ENCODE peak calls at places on chromosomes 3 and 15, in nine cellular contexts. One of them, this sample, is unnamed.

GRCh38 chr3:130820976-130821375 is 72.9 kb upstream of the ATP2C1 start:
- DNase-seq in A549: peak
- DNase-seq in HCT116: peak
- DNase-seq in sigmoid colon: no peak
- DNase-seq in fibroblast of lung: peak
- DNase-seq in effector memory CD4-positive, alpha-beta T cell: no peak
- DNase-seq in lung: peak
- DNase-seq in hepatocyte: peak
- DNase-seq in cardiac muscle cell: peak
- DNase-seq in this sample: peak

GRCh38 chr3:119401502-119402440 is 61.6 kb downstream of the TMEM39A start:
- DNase-seq in A549: no peak
- DNase-seq in HCT116: no peak
- DNase-seq in sigmoid colon: no peak
- DNase-seq in fibroblast of lung: no peak
- DNase-seq in effector memory CD4-positive, alpha-beta T cell: no peak
- DNase-seq in lung: no peak
- DNase-seq in hepatocyte: no peak
- DNase-seq in cardiac muscle cell: no peak
- DNase-seq in this sample: no peak

GRCh38 chr15:39579487-39580116 is 1.3 kb upstream of the THBS1 start:
- DNase-seq in A549: peak
- DNase-seq in HCT116: peak
- DNase-seq in sigmoid colon: peak
- DNase-seq in fibroblast of lung: peak
- DNase-seq in effector memory CD4-positive, alpha-beta T cell: no peak
- DNase-seq in lung: peak
- DNase-seq in hepatocyte: peak
- DNase-seq in cardiac muscle cell: peak
- DNase-seq in this sample: peak

GRCh38 chr3:186790261-186790981 is 7.0 kb downstream of the EIF4A2 start:
- DNase-seq in A549: peak
- DNase-seq in HCT116: no peak
- DNase-seq in sigmoid colon: no peak
- DNase-seq in fibroblast of lung: peak
- DNase-seq in effector memory CD4-positive, alpha-beta T cell: no peak
- DNase-seq in lung: no peak
- DNase-seq in hepatocyte: no peak
- DNase-seq in cardiac muscle cell: peak
- DNase-seq in this sample: no peak

GRCh38 chr15:58742424-58743160 is 6.9 kb downstream of the ADAM10 start:
- DNase-seq in A549: no peak
- DNase-seq in HCT116: no peak
- DNase-seq in sigmoid colon: no peak
- DNase-seq in fibroblast of lung: peak
- DNase-seq in effector memory CD4-positive, alpha-beta T cell: no peak
- DNase-seq in lung: no peak
- DNase-seq in hepatocyte: no peak
- DNase-seq in cardiac muscle cell: peak
- DNase-seq in this sample: no peak

GRCh38 chr3:129793947-129794318 is 99.6 kb downstream of the TMCC1 start:
- DNase-seq in A549: no peak
- DNase-seq in HCT116: no peak
- DNase-seq in sigmoid colon: no peak
- DNase-seq in fibroblast of lung: no peak
- DNase-seq in effector memory CD4-positive, alpha-beta T cell: no peak
- DNase-seq in lung: no peak
- DNase-seq in hepatocyte: peak
- DNase-seq in cardiac muscle cell: no peak
- DNase-seq in this sample: peak

GRCh38 chr3:16426665-16427064 is 86.8 kb downstream of the RFTN1 start:
- DNase-seq in A549: no peak
- DNase-seq in HCT116: no peak
- DNase-seq in sigmoid colon: no peak
- DNase-seq in fibroblast of lung: peak
- DNase-seq in effector memory CD4-positive, alpha-beta T cell: no peak
- DNase-seq in lung: no peak
- DNase-seq in hepatocyte: no peak
- DNase-seq in cardiac muscle cell: peak
- DNase-seq in this sample: no peak

GRCh38 chr15:89666147-89666857 is 11.0 kb upstream of the KIF7 start:
- DNase-seq in A549: no peak
- DNase-seq in HCT116: no peak
- DNase-seq in sigmoid colon: peak
- DNase-seq in fibroblast of lung: no peak
- DNase-seq in effector memory CD4-positive, alpha-beta T cell: no peak
- DNase-seq in lung: no peak
- DNase-seq in hepatocyte: no peak
- DNase-seq in cardiac muscle cell: no peak
- DNase-seq in this sample: no peak

GRCh38 chr15:68252925-68253534 is 23.5 kb upstream of the CLN6 start:
- DNase-seq in A549: peak
- DNase-seq in HCT116: peak
- DNase-seq in sigmoid colon: no peak
- DNase-seq in fibroblast of lung: peak
- DNase-seq in effector memory CD4-positive, alpha-beta T cell: no peak
- DNase-seq in lung: no peak
- DNase-seq in hepatocyte: peak
- DNase-seq in cardiac muscle cell: peak
- DNase-seq in this sample: peak

GRCh38 chr3:38138347-38139190 is at the start of gene MYD88:
- DNase-seq in A549: peak
- DNase-seq in HCT116: no peak
- DNase-seq in sigmoid colon: peak
- DNase-seq in fibroblast of lung: peak
- DNase-seq in effector memory CD4-positive, alpha-beta T cell: peak
- DNase-seq in lung: peak
- DNase-seq in hepatocyte: peak
- DNase-seq in cardiac muscle cell: peak
- DNase-seq in this sample: peak

GRCh38 chr3:27224197-27224596 is 145.0 kb downstream of the NEK10 start:
- DNase-seq in A549: no peak
- DNase-seq in HCT116: no peak
- DNase-seq in sigmoid colon: no peak
- DNase-seq in fibroblast of lung: no peak
- DNase-seq in effector memory CD4-positive, alpha-beta T cell: no peak
- DNase-seq in lung: no peak
- DNase-seq in hepatocyte: no peak
- DNase-seq in cardiac muscle cell: peak
- DNase-seq in this sample: no peak
- H3K27ac ChIP-seq in A549: no peak
- H3K27ac ChIP-seq in HCT116: no peak
- H3K27ac ChIP-seq in sigmoid colon: no peak
- H3K27ac ChIP-seq in fibroblast of lung: no peak
- H3K27ac ChIP-seq in effector memory CD4-positive, alpha-beta T cell: no peak
- H3K27ac ChIP-seq in lung: no peak
- H3K27ac ChIP-seq in hepatocyte: no peak
- H3K27ac ChIP-seq in cardiac muscle cell: no peak
- H3K27ac ChIP-seq in this sample: no peak

DNA sequence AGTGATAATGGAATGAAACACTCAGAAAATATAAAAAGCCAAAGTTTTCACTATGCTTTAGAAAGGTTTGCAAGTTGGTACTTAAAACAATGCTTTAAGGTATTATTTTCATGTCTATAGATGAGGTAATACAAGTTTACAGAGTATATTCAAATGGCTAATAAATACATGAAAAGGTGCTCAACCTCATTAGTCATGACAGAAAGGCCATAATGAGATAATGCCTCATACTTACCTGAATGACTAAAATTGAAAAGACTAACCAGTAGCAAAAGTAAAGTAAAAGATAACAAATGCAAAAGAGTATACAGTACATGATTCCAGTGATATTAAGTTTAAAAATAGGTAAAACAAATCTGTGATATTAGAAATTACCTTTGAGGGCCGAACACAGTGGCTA is 163.8 kb downstream of the SUCLG2 start:
- DNase-seq in A549: no peak
- DNase-seq in HCT116: no peak
- DNase-seq in sigmoid colon: no peak
- DNase-seq in fibroblast of lung: no peak
- DNase-seq in effector memory CD4-positive, alpha-beta T cell: no peak
- DNase-seq in lung: no peak
- DNase-seq in hepatocyte: no peak
- DNase-seq in cardiac muscle cell: no peak
- DNase-seq in this sample: no peak
- H3K27ac ChIP-seq in A549: no peak
- H3K27ac ChIP-seq in HCT116: no peak
- H3K27ac ChIP-seq in sigmoid colon: no peak
- H3K27ac ChIP-seq in fibroblast of lung: no peak
- H3K27ac ChIP-seq in effector memory CD4-positive, alpha-beta T cell: no peak
- H3K27ac ChIP-seq in lung: no peak
- H3K27ac ChIP-seq in hepatocyte: no peak
- H3K27ac ChIP-seq in cardiac muscle cell: no peak
- H3K27ac ChIP-seq in this sample: no peak

GRCh38 chr3:144590854-144591253 is 619.2 kb downstream of the DIPK2A start:
- DNase-seq in A549: peak
- DNase-seq in HCT116: no peak
- DNase-seq in sigmoid colon: no peak
- DNase-seq in fibroblast of lung: peak
- DNase-seq in effector memory CD4-positive, alpha-beta T cell: no peak
- DNase-seq in lung: no peak
- DNase-seq in hepatocyte: peak
- DNase-seq in cardiac muscle cell: peak
- DNase-seq in this sample: no peak
- H3K27ac ChIP-seq in A549: no peak
- H3K27ac ChIP-seq in HCT116: no peak
- H3K27ac ChIP-seq in sigmoid colon: no peak
- H3K27ac ChIP-seq in fibroblast of lung: peak
- H3K27ac ChIP-seq in effector memory CD4-positive, alpha-beta T cell: no peak
- H3K27ac ChIP-seq in lung: no peak
- H3K27ac ChIP-seq in hepatocyte: no peak
- H3K27ac ChIP-seq in cardiac muscle cell: no peak
- H3K27ac ChIP-seq in this sample: no peak

DNA sequence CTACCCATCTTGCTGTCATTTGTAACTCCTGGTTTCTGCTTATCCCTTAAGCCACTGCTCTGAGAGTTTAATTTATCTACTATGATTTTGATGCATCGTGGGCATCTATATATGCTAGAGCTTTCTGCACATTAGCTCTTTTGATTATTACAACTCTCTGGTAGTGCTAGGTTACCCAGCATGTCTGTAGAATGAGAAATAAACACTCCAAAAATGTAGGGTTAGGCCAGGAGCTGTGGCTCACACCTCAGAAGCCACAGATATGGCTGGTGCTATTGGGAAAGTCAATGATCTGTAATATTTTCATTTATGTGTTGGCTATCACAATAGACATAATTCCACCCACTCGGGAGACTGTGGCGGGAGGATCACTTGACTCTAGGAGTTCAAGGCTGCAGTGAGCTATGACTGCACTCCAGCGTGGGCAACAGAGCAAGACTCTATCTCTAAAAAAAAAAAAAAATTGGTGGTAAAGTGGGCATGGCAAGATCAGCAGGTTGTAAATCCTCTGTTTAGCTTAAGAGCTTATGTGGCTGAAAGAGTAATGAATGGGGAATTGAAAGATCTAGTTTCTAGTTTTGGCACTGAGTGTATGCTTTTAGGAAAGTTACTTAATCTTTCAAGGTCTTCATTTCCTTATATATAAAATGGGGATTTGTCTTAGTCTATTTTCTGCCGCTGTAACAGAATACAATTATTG is 6.2 kb downstream of the TIGIT start:
- DNase-seq in A549: no peak
- DNase-seq in HCT116: no peak
- DNase-seq in sigmoid colon: no peak
- DNase-seq in fibroblast of lung: no peak
- DNase-seq in effector memory CD4-positive, alpha-beta T cell: no peak
- DNase-seq in lung: no peak
- DNase-seq in hepatocyte: no peak
- DNase-seq in cardiac muscle cell: no peak
- DNase-seq in this sample: no peak
- H3K27ac ChIP-seq in A549: no peak
- H3K27ac ChIP-seq in HCT116: no peak
- H3K27ac ChIP-seq in sigmoid colon: no peak
- H3K27ac ChIP-seq in fibroblast of lung: no peak
- H3K27ac ChIP-seq in effector memory CD4-positive, alpha-beta T cell: no peak
- H3K27ac ChIP-seq in lung: no peak
- H3K27ac ChIP-seq in hepatocyte: no peak
- H3K27ac ChIP-seq in cardiac muscle cell: no peak
- H3K27ac ChIP-seq in this sample: no peak

GRCh38 chr15:47743886-47744285 is 26.6 kb downstream of the SEMA6D start:
- DNase-seq in A549: no peak
- DNase-seq in HCT116: no peak
- DNase-seq in sigmoid colon: no peak
- DNase-seq in fibroblast of lung: no peak
- DNase-seq in effector memory CD4-positive, alpha-beta T cell: no peak
- DNase-seq in lung: no peak
- DNase-seq in hepatocyte: no peak
- DNase-seq in cardiac muscle cell: no peak
- DNase-seq in this sample: peak

GRCh38 chr15:47743385-47743784 is 26.1 kb downstream of the SEMA6D start:
- DNase-seq in A549: no peak
- DNase-seq in HCT116: no peak
- DNase-seq in sigmoid colon: no peak
- DNase-seq in fibroblast of lung: no peak
- DNase-seq in effector memory CD4-positive, alpha-beta T cell: no peak
- DNase-seq in lung: no peak
- DNase-seq in hepatocyte: no peak
- DNase-seq in cardiac muscle cell: no peak
- DNase-seq in this sample: no peak

GRCh38 chr15:47741907-47742306 is 24.6 kb downstream of the SEMA6D start:
- DNase-seq in A549: no peak
- DNase-seq in HCT116: no peak
- DNase-seq in sigmoid colon: no peak
- DNase-seq in fibroblast of lung: no peak
- DNase-seq in effector memory CD4-positive, alpha-beta T cell: no peak
- DNase-seq in lung: no peak
- DNase-seq in hepatocyte: no peak
- DNase-seq in cardiac muscle cell: no peak
- DNase-seq in this sample: no peak

GRCh38 chr15:47742334-47742733 is 25.0 kb downstream of the SEMA6D start:
- DNase-seq in A549: no peak
- DNase-seq in HCT116: no peak
- DNase-seq in sigmoid colon: no peak
- DNase-seq in fibroblast of lung: no peak
- DNase-seq in effector memory CD4-positive, alpha-beta T cell: no peak
- DNase-seq in lung: no peak
- DNase-seq in hepatocyte: no peak
- DNase-seq in cardiac muscle cell: no peak
- DNase-seq in this sample: no peak

DNA sequence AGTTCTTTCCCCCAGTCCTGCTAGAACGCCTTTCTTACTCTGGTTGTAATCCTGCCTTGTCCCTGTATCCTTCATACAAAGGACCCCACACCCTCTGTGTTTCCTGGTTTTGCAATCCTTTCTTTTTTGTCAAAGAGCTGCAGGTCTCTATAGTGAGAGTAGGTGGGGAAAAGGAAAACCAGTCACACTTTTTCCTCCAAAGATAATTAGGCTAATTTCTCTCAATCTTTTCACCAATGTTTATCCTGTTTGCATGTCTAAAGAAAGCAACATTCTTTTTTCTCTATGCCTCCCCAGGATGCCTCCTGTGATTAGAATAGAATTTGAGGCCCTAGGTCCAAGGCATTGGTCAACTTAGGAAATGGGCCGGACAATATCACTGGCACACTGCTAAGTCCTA is 25.4 kb downstream of the SEMA6D start:
- DNase-seq in A549: no peak
- DNase-seq in HCT116: no peak
- DNase-seq in sigmoid colon: no peak
- DNase-seq in fibroblast of lung: no peak
- DNase-seq in effector memory CD4-positive, alpha-beta T cell: no peak
- DNase-seq in lung: no peak
- DNase-seq in hepatocyte: no peak
- DNase-seq in cardiac muscle cell: no peak
- DNase-seq in this sample: no peak
- H3K27ac ChIP-seq in A549: no peak
- H3K27ac ChIP-seq in HCT116: no peak
- H3K27ac ChIP-seq in sigmoid colon: no peak
- H3K27ac ChIP-seq in fibroblast of lung: no peak
- H3K27ac ChIP-seq in effector memory CD4-positive, alpha-beta T cell: no peak
- H3K27ac ChIP-seq in lung: no peak
- H3K27ac ChIP-seq in hepatocyte: no peak
- H3K27ac ChIP-seq in cardiac muscle cell: peak
- H3K27ac ChIP-seq in this sample: no peak